ENCODE peak calls at places on chromosomes 2 and 18, in eight cellular contexts. N is activated naive CD4-positive, alpha-beta T cell treated with anti-CD3 and anti-CD28 coated beads for 36 hours; E is heart right ventricle; Q is retina; X is T-helper 17 cell; I is caudate nucleus; P is fibroblast of lung; B is AG09309. F is an unnamed sample.
A peak's percentile ranks its signal among the peaks of the same experiment; 100 is the strongest.

GRCh38 chr18:69898241-69898861 is 49.3 kb downstream of the CD226 start:
- DNase-seq in N (peak; percentile 47), E (no peak), Q (no peak), X (no peak), I (no peak), P (peak; percentile 62), B (no peak), F (peak; percentile 44)

GRCh38 chr18:66317243-66318090 is 286.4 kb downstream of the CDH19 start:
- DNase-seq in N (no peak), E (no peak), Q (no peak), X (no peak), I (no peak), P (no peak), B (no peak), F (no peak)

GRCh38 chr2:10370895-10371294 is 68.2 kb downstream of the HPCAL1 start:
- DNase-seq in N (no peak), E (no peak), Q (no peak), X (no peak), I (no peak), P (no peak), B (no peak), F (no peak)

GRCh38 chr2:128306081-128306930 is 12.4 kb downstream of the HS6ST1 start:
- DNase-seq in N (no peak), E (peak; percentile 40), Q (no peak), X (no peak), I (no peak), P (peak; percentile 97), B (peak; percentile 86), F (no peak)

GRCh38 chr18:2082676-2083075 is 488.6 kb downstream of the METTL4 start:
- DNase-seq in N (no peak), E (no peak), Q (no peak), X (no peak), I (no peak), P (no peak), B (no peak), F (no peak)

GRCh38 chr2:58494059-58494458 is 252.9 kb upstream of the FANCL start:
- DNase-seq in N (no peak), E (no peak), Q (no peak), X (no peak), I (no peak), P (no peak), B (no peak), F (no peak)

GRCh38 chr2:172464340-172465129 is 37.1 kb downstream of the ITGA6 start:
- DNase-seq in N (no peak), E (no peak), Q (no peak), X (no peak), I (no peak), P (no peak), B (no peak), F (no peak)

GRCh38 chr2:215188078-215188477 is 49.7 kb upstream of the ABCA12 start:
- DNase-seq in N (no peak), E (no peak), Q (no peak), X (no peak), I (no peak), P (peak; percentile 26), B (no peak), F (no peak)

GRCh38 chr2:128178144-128178649 is 87.2 kb downstream of the UGGT1 start:
- DNase-seq in N (no peak), E (no peak), Q (no peak), X (no peak), I (no peak), P (no peak), B (no peak), F (no peak)

GRCh38 chr2:85920810-85921545 is 32.2 kb upstream of the ST3GAL5 start:
- DNase-seq in N (no peak), E (peak; percentile 29), Q (no peak), X (no peak), I (no peak), P (peak; percentile 75), B (no peak), F (no peak)

GRCh38 chr2:188003800-188004199 is 287.9 kb upstream of the GULP1 start:
- DNase-seq in N (no peak), E (no peak), Q (no peak), X (no peak), I (no peak), P (no peak), B (no peak), F (no peak)

F was measured in activated naive CD8-positive, alpha-beta T cell treated with anti-CD3 and anti-CD28 coated beads, Interleukin-2, amount 10 ng/mL, durations not matched to agents 7 days and 5 days.